ENCODE peak calls at places on chromosomes 6 and 20, in six cellular contexts. R is fibroblast of lung, A is colonic mucosa, T is adipocyte, I is sigmoid colon, B is hepatocyte. G is an unnamed sample. For H3K4me1, the result is how much of the 10 kb centered on the place peaks cover.

GRCh38 chr20:20821496-20822260 is 109.2 kb upstream of the RALGAPA2 start:
- DNase-seq in T (no peak), B (no peak), R (no peak), I (no peak), A (no peak), G (no peak)

GRCh38 chr6:169161572-169162167 is 92.0 kb downstream of the THBS2 start:
- DNase-seq in A (no peak), T (no peak), I (no peak), B (no peak), R (no peak), G (no peak)

GRCh38 chr6:135334169-135334568 is 153.1 kb downstream of the MYB start:
- DNase-seq in R (peak), B (no peak), I (no peak), A (no peak), T (no peak), G (no peak)

GRCh38 chr6:62150048-62150663 is 135.9 kb downstream of the KHDRBS2 start:
- DNase-seq in T (peak), I (no peak), A (peak), R (peak), B (peak), G (peak)

GRCh38 chr6:87289571-87289970 is 32.8 kb upstream of the SMIM8 start:
- DNase-seq in A (no peak), B (no peak), I (no peak), R (no peak), T (no peak), G (no peak)

GRCh38 chr6:75334266-75335040 is 49.9 kb upstream of the TMEM30A start:
- DNase-seq in R (peak), A (no peak), T (peak), B (peak), I (no peak), G (no peak)

GRCh38 chr6:20835315-20836010 is 301.2 kb downstream of the CDKAL1 start:
- DNase-seq in A (no peak), I (no peak), R (no peak), T (no peak), B (no peak), G (no peak)

GRCh38 chr6:121335111-121336008 is 1.1 kb upstream of the TBC1D32 start:
- DNase-seq in B (no peak), R (peak), I (no peak), T (no peak), A (no peak), G (no peak)

GRCh38 chr6:113414511-113414910 is 442.6 kb upstream of the MARCKS start:
- DNase-seq in I (no peak), A (peak), R (peak), T (peak), B (peak), G (no peak)

GRCh38 chr6:158860279-158860865 is 41.2 kb upstream of the EZR start:
- DNase-seq in A (no peak), T (no peak), I (no peak), B (no peak), R (no peak), G (no peak)

GRCh38 chr20:63089051-63089907 is 82.5 kb upstream of the BHLHE23 start:
- DNase-seq in A (no peak), R (no peak), B (no peak), I (peak), T (no peak), G (no peak)

GRCh38 chr6:149032318-149032598 is 285.3 kb upstream of the TAB2 start:
- DNase-seq in R (no peak), T (no peak), I (no peak), A (no peak), B (no peak), G (no peak)

GRCh38 chr6:157240059-157240959 is 83.0 kb downstream of the TMEM242 start:
- DNase-seq in B (peak), T (no peak), I (peak), R (peak), A (peak), G (no peak)

GRCh38 chr6:47034919-47035318 is 7.2 kb downstream of the ADGRF1 start:
- DNase-seq in I (no peak), T (peak), A (no peak), R (peak), B (peak), G (no peak)

GRCh38 chr20:31806564-31807355 is 12.4 kb upstream of the MYLK2 start:
- DNase-seq in A (no peak), T (no peak), I (no peak), R (peak), B (no peak), G (no peak)

GRCh38 chr6:136889271-136890193 is 32.6 kb upstream of the SLC35D3 start:
- DNase-seq in A (no peak), I (no peak), R (no peak), B (no peak), T (peak), G (peak)

GRCh38 chr20:44032583-44033138 is 118.0 kb downstream of the TOX2 start:
- DNase-seq in A (no peak), I (peak), T (no peak), B (no peak), R (no peak), G (no peak)

GRCh38 chr20:10696650-10697049 is 22.9 kb upstream of the JAG1 start:
- DNase-seq in R (no peak), B (no peak), T (no peak), A (no peak), I (no peak), G (peak)

GRCh38 chr20:44769481-44769863 is 23.8 kb downstream of the KCNK15 start:
- DNase-seq in R (no peak), I (no peak), T (no peak), A (no peak), B (no peak), G (no peak)

GRCh38 chr20:7980332-7981046 is 39.1 kb downstream of the TMX4 start:
- DNase-seq in R (peak), T (peak), I (no peak), A (no peak), B (peak), G (peak)

GRCh38 chr20:51457281-51457932 is 85.1 kb downstream of the NFATC2 start:
- DNase-seq in B (peak), A (peak), R (peak), T (peak), I (peak), G (peak)

GRCh38 chr6:44960898-44961297 is 367.2 kb upstream of the RUNX2 start:
- DNase-seq in R (peak), T (no peak), I (no peak), B (peak), A (no peak), G (no peak)

GRCh38 chr20:3678893-3679720 is 2.7 kb downstream of the ADAM33 start:
- DNase-seq in T (peak), I (peak), A (no peak), R (no peak), B (no peak), G (no peak)

GRCh38 chr6:146287691-146288369 is 255.8 kb upstream of the RAB32 start:
- DNase-seq in B (no peak), A (no peak), R (peak), T (peak), I (no peak), G (no peak)

GRCh38 chr6:135555550-135555949 is 58.0 kb upstream of the AHI1 start:
- DNase-seq in T (no peak), A (no peak), R (no peak), I (no peak), B (no peak), G (peak)

GRCh38 chr6:11586574-11586973 is 49.0 kb downstream of the TMEM170B start:
- DNase-seq in T (peak), A (no peak), R (peak), B (peak), I (no peak), G (no peak)

GRCh38 chr6:45625191-45625664 is 247.5 kb upstream of the SUPT3H start:
- DNase-seq in B (no peak), R (peak), I (no peak), A (no peak), T (peak), G (no peak)

GRCh38 chr20:15447549-15447948 is 1110.1 kb upstream of the FLRT3 start:
- DNase-seq in B (no peak), I (no peak), A (no peak), R (no peak), T (no peak), G (no peak)

GRCh38 chr20:62860924-62861691 is 514 bp downstream of the TCFL5 start:
- DNase-seq in R (peak), A (no peak), B (peak), I (no peak), T (peak), G (peak)

GRCh38 chr6:124200661-124201060 is 397.0 kb downstream of the NKAIN2 start:
- DNase-seq in I (no peak), T (no peak), A (no peak), R (no peak), B (no peak), G (no peak)

GRCh38 chr6:47428746-47429664 is 48.6 kb upstream of the CD2AP start:
- DNase-seq in T (no peak), I (no peak), R (no peak), A (no peak), B (no peak), G (no peak)

DNA sequence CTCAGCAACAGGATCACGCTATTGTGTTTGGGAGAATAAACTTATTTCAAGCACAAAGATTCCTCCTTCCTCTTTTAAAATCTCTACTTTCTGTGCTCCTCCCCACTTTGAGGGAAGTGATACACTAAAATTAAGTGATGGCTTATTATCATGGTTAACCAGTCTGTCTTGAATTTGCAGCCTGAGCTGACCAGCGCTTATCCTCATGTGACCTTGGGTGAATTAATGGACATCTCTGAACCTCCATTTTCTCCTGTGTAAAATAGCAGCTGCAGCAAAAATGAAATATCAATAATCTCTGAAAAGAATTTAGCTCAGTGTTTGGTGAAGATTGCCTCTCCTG is 222.6 kb downstream of the BCAS1 start:
- DNase-seq in I (no peak), T (no peak), A (no peak), R (no peak), B (no peak), G (no peak)
- H3K4me1 ChIP-seq in I (under half), T (under half), A (under half), R (under half), B (under half), G (under half)

GRCh38 chr6:109769213-109769612 is 78.1 kb downstream of the FIG4 start:
- DNase-seq in B (no peak), T (no peak), A (no peak), R (no peak), I (no peak), G (peak)
- H3K4me1 ChIP-seq in B (under half), T (under half), A (under half), R (under half), I (under half), G (under half)

GRCh38 chr20:50282592-50283241 is 92.1 kb downstream of the CEBPB start:
- DNase-seq in R (no peak), A (no peak), B (no peak), T (no peak), I (no peak), G (no peak)
- H3K4me1 ChIP-seq in R (under half), A (under half), B (under half), T (half or more), I (under half), G (under half)

GRCh38 chr6:96570053-96570452 is 7.1 kb downstream of the FHL5 start:
- DNase-seq in R (no peak), I (no peak), B (no peak), A (no peak), T (no peak), G (no peak)
- H3K4me1 ChIP-seq in R (under half), I (under half), B (under half), A (under half), T (under half), G (under half)

GRCh38 chr6:2988426-2989331 is 11.0 kb upstream of the NQO2 start:
- DNase-seq in R (peak), T (peak), I (peak), B (peak), A (peak), G (peak)

GRCh38 chr6:2988076-2988425 is 11.6 kb upstream of the NQO2 start:
- DNase-seq in B (no peak), A (no peak), T (no peak), I (no peak), R (no peak), G (no peak)

GRCh38 chr6:2984738-2985381 is 13.5 kb upstream of the SERPINB6 start:
- DNase-seq in A (peak), I (no peak), R (no peak), T (no peak), B (no peak), G (no peak)

GRCh38 chr6:2989332-2990178 is 10.1 kb upstream of the NQO2 start:
- DNase-seq in B (peak), A (peak), I (peak), T (peak), R (peak), G (peak)

DNA sequence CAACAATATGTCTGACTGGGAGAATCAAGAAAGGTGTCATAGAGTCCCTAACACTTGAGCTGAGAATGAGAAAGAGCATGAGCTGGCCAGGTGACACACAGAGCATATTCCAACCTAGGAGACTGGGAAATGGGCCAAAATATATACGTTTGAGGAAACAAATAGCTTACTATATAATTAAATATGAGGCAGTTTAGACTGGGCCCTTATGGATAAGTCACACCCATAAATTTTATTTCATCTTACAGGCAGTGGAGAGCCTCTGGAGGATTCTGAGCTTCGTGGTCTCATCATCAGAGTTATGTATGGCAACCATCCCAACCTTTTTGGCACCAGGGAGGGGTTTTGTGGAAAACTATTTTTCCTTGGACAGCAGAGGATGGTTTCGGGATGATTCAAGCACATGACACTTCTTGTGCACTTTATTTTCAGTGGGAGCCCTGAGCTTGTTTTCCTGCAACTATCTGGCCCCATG is 12.9 kb upstream of the NQO2 start:
- DNase-seq in R (peak), T (peak), I (peak), B (no peak), A (peak), G (no peak)
- H3K4me1 ChIP-seq in R (under half), T (under half), I (under half), B (under half), A (under half), G (under half)

GRCh38 chr6:35674594-35674993 is 14.1 kb downstream of the FKBP5 start:
- DNase-seq in B (no peak), A (no peak), T (no peak), I (no peak), R (no peak), G (no peak)

GRCh38 chr6:35677456-35677855 is 11.3 kb downstream of the FKBP5 start:
- DNase-seq in R (no peak), B (no peak), I (no peak), T (no peak), A (no peak), G (no peak)

GRCh38 chr6:35673755-35674154 is 15.0 kb downstream of the FKBP5 start:
- DNase-seq in I (no peak), A (no peak), R (no peak), B (no peak), T (no peak), G (no peak)

GRCh38 chr6:35678021-35678654 is 10.6 kb downstream of the FKBP5 start:
- DNase-seq in B (no peak), A (no peak), R (peak), T (no peak), I (no peak), G (no peak)

GRCh38 chr6:35675871-35676459 is 12.8 kb downstream of the FKBP5 start:
- DNase-seq in I (no peak), T (no peak), R (no peak), A (no peak), B (no peak), G (no peak)
- H3K4me1 ChIP-seq in I (under half), T (half or more), R (under half), A (under half), B (under half), G (under half)

GRCh38 chr6:83711958-83712357 is 3.1 kb upstream of the SNAP91 start:
- DNase-seq in T (no peak), B (no peak), R (no peak), I (no peak), A (no peak), G (no peak)
- H3K4me1 ChIP-seq in T (under half), B (under half), R (under half), I (under half), A (under half), G (under half)

DNA sequence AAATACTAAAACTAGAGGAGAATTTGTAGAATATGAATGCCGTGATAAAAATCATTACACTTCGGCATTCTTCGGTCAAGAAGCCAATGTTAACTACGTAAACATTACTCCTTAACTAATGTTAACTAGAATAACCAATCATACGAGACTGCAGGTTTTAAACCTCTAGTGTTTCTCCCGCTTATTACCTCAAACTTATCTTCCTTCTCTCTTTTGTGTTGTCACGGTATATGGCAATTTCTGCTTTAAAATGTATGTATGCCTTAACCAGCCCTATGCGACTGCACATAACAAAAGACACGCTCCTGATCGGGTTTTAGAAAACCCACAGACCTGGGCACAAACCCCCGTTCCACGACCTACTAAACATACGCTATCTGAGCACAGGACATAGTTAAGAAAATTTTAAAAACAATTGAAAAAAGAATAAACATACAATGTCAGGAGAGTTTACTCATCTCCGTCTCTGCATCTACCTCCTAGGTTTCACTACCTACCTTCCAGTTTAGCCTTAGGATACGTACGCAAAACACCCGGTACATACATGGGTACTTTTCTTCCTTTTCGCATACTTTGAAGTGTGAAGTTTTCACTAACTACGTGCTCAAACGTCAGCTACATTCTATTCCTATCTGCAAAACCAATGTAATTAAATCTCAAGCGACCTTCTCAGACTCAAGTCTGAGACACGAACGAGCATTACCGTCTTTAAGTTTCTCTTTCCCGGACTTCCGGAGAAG is 1.1 kb downstream of the CD164 start:
- DNase-seq in A (no peak), I (no peak), B (no peak), T (peak), R (peak), G (peak)
- H3K4me1 ChIP-seq in A (under half), I (under half), B (under half), T (under half), R (under half), G (under half)

DNA sequence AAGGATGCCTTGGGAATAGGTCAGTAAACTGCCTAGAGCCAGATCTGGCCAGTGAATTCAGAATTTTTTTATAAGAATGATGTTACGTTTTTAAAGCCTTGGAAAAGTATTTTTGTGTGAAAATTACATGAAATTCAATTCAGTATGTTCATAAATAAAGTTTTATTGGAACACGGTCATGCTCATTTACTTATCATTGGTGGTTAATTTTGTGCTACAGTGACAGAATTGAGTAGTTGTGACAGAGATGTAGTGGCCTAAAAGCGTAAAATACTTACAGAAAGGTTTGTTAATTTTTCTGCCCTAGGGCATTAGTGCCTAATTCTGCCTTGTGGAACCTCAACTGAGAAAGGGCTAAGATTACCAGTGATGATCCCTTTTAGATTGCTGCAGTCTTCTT is 28.2 kb downstream of the ZFAND3 start:
- DNase-seq in B (no peak), A (no peak), R (no peak), I (no peak), T (no peak), G (no peak)
- H3K4me1 ChIP-seq in B (under half), A (under half), R (under half), I (under half), T (under half), G (under half)

DNA sequence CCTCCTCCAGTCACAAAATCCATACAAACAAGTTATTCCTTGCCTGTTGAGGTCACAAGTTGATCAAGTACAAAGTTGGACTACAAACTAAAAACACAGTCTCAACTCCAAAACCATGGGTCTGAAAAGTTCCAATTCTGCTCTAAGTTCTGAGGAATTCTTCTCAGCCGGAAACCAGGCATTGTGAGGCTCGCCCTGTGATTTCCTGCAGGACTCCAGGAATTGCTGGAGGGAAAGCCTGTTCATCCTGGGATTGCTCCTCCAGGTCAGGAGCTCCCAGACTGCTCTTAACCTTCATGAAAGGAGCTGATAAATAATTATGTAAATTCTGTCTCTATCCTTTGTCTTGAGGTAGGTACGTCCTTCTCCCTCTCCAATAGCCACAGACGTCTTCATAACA is 8.5 kb downstream of the TRAM2 start:
- DNase-seq in I (no peak), B (no peak), R (no peak), A (no peak), T (no peak), G (no peak)
- H3K4me1 ChIP-seq in I (half or more), B (half or more), R (half or more), A (under half), T (half or more), G (half or more)